ENCODE peak calls at places on chromosome 7, in nine cellular contexts. Z is heart left ventricle, F is transverse colon, D is stomach, H is ovary, Q is H1, R is spleen, C is K562, O is gastrocnemius medialis. Y is an unnamed sample.

GRCh38 chr7:66114743-66115727 is at the start of gene CRCP:
- DNase-seq in R (peak; percentile 98), Q (peak; percentile 86), F (peak; percentile 87), D (peak; percentile 84), H (peak; percentile 78), C (peak; percentile 92), O (peak; percentile 68), Z (peak; percentile 86), Y (peak; percentile 67)

GRCh38 chr7:51316262-51316665 is 345 bp downstream of the COBL start:
- DNase-seq in D (peak; percentile 65), R (no peak), Z (no peak), F (peak; percentile 55), Q (peak; percentile 74), O (peak; percentile 58), H (no peak), C (no peak), Y (peak; percentile 32)

GRCh38 chr7:26670841-26671240 is 193.5 kb downstream of the SKAP2 start:
- DNase-seq in R (no peak), C (no peak), Q (no peak), O (no peak), F (no peak), Z (no peak), H (no peak), D (no peak), Y (no peak)

GRCh38 chr7:20402297-20403230 is 71.9 kb downstream of the ITGB8 start:
- DNase-seq in F (no peak), D (no peak), O (no peak), Z (no peak), R (no peak), C (no peak), H (no peak), Q (no peak), Y (no peak)

GRCh38 chr7:96127746-96128145 is 194.2 kb downstream of the SLC25A13 start:
- DNase-seq in D (no peak), C (no peak), O (no peak), H (no peak), Q (no peak), R (no peak), Z (no peak), F (no peak), Y (no peak)

GRCh38 chr7:113710310-113711106 is 208.3 kb downstream of the PPP1R3A start:
- DNase-seq in H (no peak), C (peak; percentile 72), O (no peak), F (peak; percentile 20), Z (no peak), D (no peak), Q (no peak), R (no peak), Y (peak; percentile 42)

GRCh38 chr7:36137754-36138153 is 15.3 kb upstream of the EEPD1 start:
- DNase-seq in Q (no peak), C (no peak), R (no peak), F (no peak), O (no peak), D (no peak), Z (no peak), H (no peak), Y (no peak)

GRCh38 chr7:135664046-135664589 is 1.8 kb downstream of the STMP1 start:
- DNase-seq in R (no peak), C (peak; percentile 49), D (no peak), Z (no peak), H (no peak), F (no peak), Q (no peak), O (no peak), Y (no peak)

GRCh38 chr7:106050743-106051110 is 61.4 kb downstream of the SYPL1 start:
- DNase-seq in Z (no peak), Q (no peak), R (no peak), F (no peak), C (no peak), O (no peak), H (no peak), D (no peak), Y (no peak)

GRCh38 chr7:147859486-147859885 is 731.1 kb upstream of the C7orf33 start:
- DNase-seq in F (no peak), R (no peak), O (no peak), H (no peak), Z (no peak), C (no peak), Q (no peak), D (no peak), Y (no peak)

GRCh38 chr7:101912711-101913110 is 95.3 kb downstream of the CUX1 start:
- DNase-seq in Q (no peak), F (no peak), D (no peak), H (peak; percentile 56), O (no peak), C (no peak), Z (no peak), R (peak; percentile 47), Y (no peak)

GRCh38 chr7:138890782-138891445 is 90.3 kb downstream of the KIAA1549 start:
- DNase-seq in C (no peak), F (no peak), H (peak; percentile 15), Q (no peak), O (no peak), Z (no peak), R (no peak), D (no peak), Y (no peak)

GRCh38 chr7:151542606-151543130 is 23.0 kb upstream of the RHEB start:
- DNase-seq in F (no peak), H (no peak), D (no peak), C (no peak), R (no peak), Z (no peak), Q (no peak), O (no peak), Y (no peak)

GRCh38 chr7:114554781-114555537 is 140.3 kb downstream of the FOXP2 start:
- DNase-seq in C (no peak), O (peak; percentile 28), Q (no peak), F (no peak), D (no peak), H (no peak), R (no peak), Z (no peak), Y (no peak)

GRCh38 chr7:97971120-97971989 is 18.6 kb downstream of the OCM2 start:
- DNase-seq in Q (no peak), H (no peak), D (no peak), C (peak; percentile 35), R (no peak), F (peak; percentile 16), O (no peak), Z (no peak), Y (no peak)

GRCh38 chr7:9939171-9939570 is 1034.5 kb upstream of the PHF14 start:
- DNase-seq in Z (no peak), Q (no peak), C (no peak), R (no peak), D (no peak), F (no peak), O (no peak), H (no peak), Y (no peak)

GRCh38 chr7:463362-464176 is 56.1 kb downstream of the PDGFA start:
- DNase-seq in D (no peak), Q (no peak), H (no peak), Z (peak; percentile 15), C (no peak), R (peak; percentile 63), F (no peak), O (no peak), Y (no peak)

GRCh38 chr7:98810166-98810802 is 59.5 kb downstream of the TMEM130 start:
- DNase-seq in O (no peak), H (no peak), D (no peak), R (no peak), Z (no peak), C (no peak), F (no peak), Q (no peak), Y (no peak)

DNA sequence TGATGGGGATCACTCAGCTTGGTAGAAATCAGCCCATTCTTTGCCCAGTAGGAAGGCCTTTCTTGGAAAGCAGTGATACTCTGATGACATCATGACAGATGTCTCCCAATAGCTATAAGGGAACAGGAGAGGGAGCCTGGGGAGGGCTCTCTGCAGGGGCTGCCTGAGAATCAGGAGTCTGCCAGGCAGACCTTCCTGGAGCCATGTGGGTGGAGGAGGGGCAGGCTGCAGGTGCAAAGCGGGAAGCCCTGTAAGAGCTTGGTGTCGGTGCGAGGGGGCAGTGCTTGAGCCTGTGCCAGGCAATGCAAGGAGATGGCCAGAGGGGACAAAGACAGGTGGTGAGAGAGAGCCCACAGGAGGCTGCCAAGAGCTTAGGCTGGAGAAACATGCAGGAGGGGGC is 5.0 kb upstream of the TNS3 start:
- DNase-seq in C (no peak), D (no peak), H (no peak), Z (no peak), O (no peak), F (no peak), R (no peak), Q (no peak), Y (no peak)
- H3K4me1 ChIP-seq in C (no peaks in the 10 kb centered on the region), D (peaks cover 30% of the 10 kb centered on the region), H (peaks cover 21% of the 10 kb centered on the region), Z (peaks cover 9% of the 10 kb centered on the region), O (peaks cover 7% of the 10 kb centered on the region), F (peaks cover 13% of the 10 kb centered on the region), R (peaks cover 60% of the 10 kb centered on the region), Q (peaks cover 3% of the 10 kb centered on the region), Y (no peaks in the 10 kb centered on the region)

GRCh38 chr7:45258533-45259226 is 101.1 kb downstream of the RAMP3 start:
- DNase-seq in H (no peak), F (no peak), R (no peak), O (no peak), Q (no peak), C (no peak), D (no peak), Z (no peak), Y (no peak)

GRCh38 chr7:45256309-45256708 is 98.7 kb downstream of the RAMP3 start:
- DNase-seq in O (no peak), Z (no peak), F (no peak), Q (no peak), H (no peak), D (no peak), C (no peak), R (no peak), Y (no peak)

GRCh38 chr7:45256775-45257174 is 99.2 kb downstream of the RAMP3 start:
- DNase-seq in R (no peak), H (no peak), Q (no peak), C (no peak), F (no peak), O (no peak), D (no peak), Z (no peak), Y (no peak)

GRCh38 chr7:45259227-45259596 is 101.6 kb downstream of the RAMP3 start:
- DNase-seq in Q (no peak), H (no peak), C (no peak), O (no peak), Z (no peak), D (no peak), R (no peak), F (no peak), Y (no peak)

GRCh38 chr7:45257284-45257683 is 99.7 kb downstream of the RAMP3 start:
- DNase-seq in R (no peak), D (no peak), O (no peak), H (no peak), C (no peak), F (no peak), Q (no peak), Z (no peak), Y (no peak)
- TF ChIP-seq POLR2A in R (no peak), D (no peak), O (no peak), H (no peak), C (no peak), F (no peak), Q (no peak), Z (no peak), Y (no peak)

GRCh38 chr7:30019387-30019786 is 7.1 kb downstream of the FKBP14 start:
- DNase-seq in O (no peak), F (no peak), Z (no peak), C (no peak), H (no peak), Q (no peak), R (no peak), D (no peak), Y (no peak)
- TF ChIP-seq CTCF in O (no peak), F (no peak), Z (no peak), C (no peak), H (no peak), Q (no peak), R (no peak), D (no peak), Y (no peak)

GRCh38 chr7:152683297-152683696 is 7.4 kb upstream of the XRCC2 start:
- DNase-seq in D (no peak), Q (no peak), Z (no peak), R (peak; percentile 21), O (no peak), H (no peak), C (no peak), F (no peak), Y (no peak)
- H3K4me1 ChIP-seq in D (no peaks in the 10 kb centered on the region), Q (no peaks in the 10 kb centered on the region), Z (no peaks in the 10 kb centered on the region), R (no peaks in the 10 kb centered on the region), O (no peaks in the 10 kb centered on the region), H (no peaks in the 10 kb centered on the region), C (peaks cover 3% of the 10 kb centered on the region), F (no peaks in the 10 kb centered on the region), Y (no peaks in the 10 kb centered on the region)